ENCODE peak calls at places on chromosomes 2 and 18, in nine cellular contexts. One of them, this sample, is unnamed.

GRCh38 chr18:22670914-22671313 is 253.2 kb upstream of the CTAGE1 start:
- DNase-seq in ovary: no peak
- DNase-seq in IMR-90: peak
- DNase-seq in A549: no peak
- DNase-seq in endothelial cell of umbilical vein: no peak
- DNase-seq in adrenal gland: no peak
- DNase-seq in H54: no peak
- DNase-seq in tibial nerve: no peak
- DNase-seq in HCT116: no peak
- DNase-seq in this sample: no peak

GRCh38 chr18:48951448-48952286 is 902 bp upstream of the SMAD7 start:
- DNase-seq in HCT116: no peak
- DNase-seq in endothelial cell of umbilical vein: peak
- DNase-seq in A549: no peak
- DNase-seq in ovary: peak
- DNase-seq in IMR-90: peak
- DNase-seq in adrenal gland: peak
- DNase-seq in tibial nerve: peak
- DNase-seq in H54: peak
- DNase-seq in this sample: peak

GRCh38 chr2:170394988-170395387 is 217.0 kb downstream of the MYO3B start:
- DNase-seq in HCT116: no peak
- DNase-seq in ovary: no peak
- DNase-seq in H54: no peak
- DNase-seq in endothelial cell of umbilical vein: no peak
- DNase-seq in IMR-90: no peak
- DNase-seq in A549: no peak
- DNase-seq in tibial nerve: no peak
- DNase-seq in adrenal gland: no peak
- DNase-seq in this sample: no peak

GRCh38 chr2:10161961-10162441 is 39.5 kb downstream of the RRM2 start:
- DNase-seq in ovary: no peak
- DNase-seq in tibial nerve: no peak
- DNase-seq in H54: no peak
- DNase-seq in IMR-90: no peak
- DNase-seq in adrenal gland: no peak
- DNase-seq in HCT116: no peak
- DNase-seq in A549: no peak
- DNase-seq in endothelial cell of umbilical vein: peak
- DNase-seq in this sample: no peak

GRCh38 chr2:72979896-72980295 is 62.6 kb downstream of the EMX1 start:
- DNase-seq in tibial nerve: no peak
- DNase-seq in HCT116: no peak
- DNase-seq in endothelial cell of umbilical vein: no peak
- DNase-seq in ovary: no peak
- DNase-seq in A549: no peak
- DNase-seq in H54: no peak
- DNase-seq in adrenal gland: no peak
- DNase-seq in IMR-90: no peak
- DNase-seq in this sample: no peak

GRCh38 chr18:49041677-49042570 is 91.2 kb upstream of the SMAD7 start:
- DNase-seq in tibial nerve: peak
- DNase-seq in ovary: no peak
- DNase-seq in adrenal gland: peak
- DNase-seq in A549: no peak
- DNase-seq in endothelial cell of umbilical vein: peak
- DNase-seq in HCT116: peak
- DNase-seq in H54: no peak
- DNase-seq in IMR-90: peak
- DNase-seq in this sample: no peak

GRCh38 chr2:8710951-8711350 is 29.1 kb downstream of the ID2 start:
- DNase-seq in ovary: no peak
- DNase-seq in H54: no peak
- DNase-seq in IMR-90: no peak
- DNase-seq in tibial nerve: no peak
- DNase-seq in endothelial cell of umbilical vein: no peak
- DNase-seq in adrenal gland: no peak
- DNase-seq in A549: no peak
- DNase-seq in HCT116: no peak
- DNase-seq in this sample: no peak

GRCh38 chr18:25326231-25327042 is 25.5 kb downstream of the ZNF521 start:
- DNase-seq in endothelial cell of umbilical vein: no peak
- DNase-seq in IMR-90: peak
- DNase-seq in H54: no peak
- DNase-seq in ovary: no peak
- DNase-seq in A549: no peak
- DNase-seq in adrenal gland: no peak
- DNase-seq in HCT116: no peak
- DNase-seq in tibial nerve: no peak
- DNase-seq in this sample: no peak

GRCh38 chr2:68255736-68256450 is 3.6 kb upstream of the PPP3R1 start:
- DNase-seq in ovary: no peak
- DNase-seq in HCT116: no peak
- DNase-seq in H54: peak
- DNase-seq in adrenal gland: no peak
- DNase-seq in tibial nerve: no peak
- DNase-seq in endothelial cell of umbilical vein: peak
- DNase-seq in IMR-90: peak
- DNase-seq in A549: no peak
- DNase-seq in this sample: no peak

GRCh38 chr2:33023732-33024301 is 77.1 kb downstream of the LTBP1 start:
- DNase-seq in ovary: no peak
- DNase-seq in HCT116: no peak
- DNase-seq in A549: no peak
- DNase-seq in endothelial cell of umbilical vein: no peak
- DNase-seq in H54: no peak
- DNase-seq in tibial nerve: no peak
- DNase-seq in IMR-90: peak
- DNase-seq in adrenal gland: no peak
- DNase-seq in this sample: no peak
- TF ChIP-seq POLR2A in ovary: no peak
- TF ChIP-seq POLR2A in HCT116: no peak
- TF ChIP-seq POLR2A in A549: no peak
- TF ChIP-seq POLR2A in endothelial cell of umbilical vein: no peak
- TF ChIP-seq POLR2A in H54: no peak
- TF ChIP-seq POLR2A in tibial nerve: no peak
- TF ChIP-seq POLR2A in IMR-90: no peak
- TF ChIP-seq POLR2A in adrenal gland: no peak
- TF ChIP-seq POLR2A in this sample: no peak

GRCh38 chr2:137966043-137966442 is 1.8 kb downstream of the HNMT start:
- DNase-seq in tibial nerve: no peak
- DNase-seq in HCT116: no peak
- DNase-seq in ovary: no peak
- DNase-seq in H54: no peak
- DNase-seq in A549: no peak
- DNase-seq in endothelial cell of umbilical vein: no peak
- DNase-seq in IMR-90: no peak
- DNase-seq in adrenal gland: no peak
- DNase-seq in this sample: no peak

GRCh38 chr2:137961602-137962001 is 2.7 kb upstream of the HNMT start:
- DNase-seq in tibial nerve: no peak
- DNase-seq in adrenal gland: no peak
- DNase-seq in endothelial cell of umbilical vein: no peak
- DNase-seq in ovary: no peak
- DNase-seq in H54: no peak
- DNase-seq in HCT116: no peak
- DNase-seq in A549: no peak
- DNase-seq in IMR-90: no peak
- DNase-seq in this sample: no peak

GRCh38 chr2:137963535-137964065 is 673 bp upstream of the HNMT start:
- DNase-seq in endothelial cell of umbilical vein: no peak
- DNase-seq in A549: no peak
- DNase-seq in tibial nerve: no peak
- DNase-seq in HCT116: no peak
- DNase-seq in IMR-90: no peak
- DNase-seq in H54: no peak
- DNase-seq in ovary: no peak
- DNase-seq in adrenal gland: no peak
- DNase-seq in this sample: no peak

GRCh38 chr2:137964859-137965459 is 686 bp downstream of the HNMT start:
- DNase-seq in HCT116: no peak
- DNase-seq in tibial nerve: no peak
- DNase-seq in IMR-90: no peak
- DNase-seq in ovary: no peak
- DNase-seq in adrenal gland: no peak
- DNase-seq in endothelial cell of umbilical vein: peak
- DNase-seq in A549: no peak
- DNase-seq in H54: no peak
- DNase-seq in this sample: no peak

GRCh38 chr2:137964066-137964858 is at the start of gene HNMT:
- DNase-seq in HCT116: no peak
- DNase-seq in A549: peak
- DNase-seq in ovary: peak
- DNase-seq in IMR-90: peak
- DNase-seq in H54: peak
- DNase-seq in adrenal gland: peak
- DNase-seq in endothelial cell of umbilical vein: peak
- DNase-seq in tibial nerve: peak
- DNase-seq in this sample: peak
- TF ChIP-seq POLR2A in HCT116: no peak
- TF ChIP-seq POLR2A in A549: no peak
- TF ChIP-seq POLR2A in ovary: no peak
- TF ChIP-seq POLR2A in IMR-90: no peak
- TF ChIP-seq POLR2A in H54: no peak
- TF ChIP-seq POLR2A in adrenal gland: no peak
- TF ChIP-seq POLR2A in endothelial cell of umbilical vein: peak
- TF ChIP-seq POLR2A in tibial nerve: no peak
- TF ChIP-seq POLR2A in this sample: no peak

GRCh38 chr2:74498500-74499268 is 719 bp downstream of the LBX2 start:
- DNase-seq in adrenal gland: no peak
- DNase-seq in H54: peak
- DNase-seq in ovary: no peak
- DNase-seq in A549: no peak
- DNase-seq in IMR-90: no peak
- DNase-seq in endothelial cell of umbilical vein: peak
- DNase-seq in tibial nerve: no peak
- DNase-seq in HCT116: no peak
- DNase-seq in this sample: no peak

GRCh38 chr2:74499940-74500577 is 656 bp upstream of the LBX2 start:
- DNase-seq in tibial nerve: no peak
- DNase-seq in adrenal gland: no peak
- DNase-seq in A549: no peak
- DNase-seq in endothelial cell of umbilical vein: no peak
- DNase-seq in ovary: no peak
- DNase-seq in H54: no peak
- DNase-seq in IMR-90: no peak
- DNase-seq in HCT116: no peak
- DNase-seq in this sample: no peak

GRCh38 chr2:74499269-74499939 is at the start of gene LBX2:
- DNase-seq in A549: no peak
- DNase-seq in IMR-90: no peak
- DNase-seq in adrenal gland: no peak
- DNase-seq in ovary: no peak
- DNase-seq in H54: no peak
- DNase-seq in endothelial cell of umbilical vein: no peak
- DNase-seq in HCT116: no peak
- DNase-seq in tibial nerve: no peak
- DNase-seq in this sample: no peak

GRCh38 chr2:74496997-74497776 is 2.2 kb downstream of the LBX2 start:
- DNase-seq in endothelial cell of umbilical vein: no peak
- DNase-seq in tibial nerve: no peak
- DNase-seq in A549: no peak
- DNase-seq in HCT116: no peak
- DNase-seq in H54: no peak
- DNase-seq in ovary: no peak
- DNase-seq in IMR-90: no peak
- DNase-seq in adrenal gland: no peak
- DNase-seq in this sample: no peak

DNA sequence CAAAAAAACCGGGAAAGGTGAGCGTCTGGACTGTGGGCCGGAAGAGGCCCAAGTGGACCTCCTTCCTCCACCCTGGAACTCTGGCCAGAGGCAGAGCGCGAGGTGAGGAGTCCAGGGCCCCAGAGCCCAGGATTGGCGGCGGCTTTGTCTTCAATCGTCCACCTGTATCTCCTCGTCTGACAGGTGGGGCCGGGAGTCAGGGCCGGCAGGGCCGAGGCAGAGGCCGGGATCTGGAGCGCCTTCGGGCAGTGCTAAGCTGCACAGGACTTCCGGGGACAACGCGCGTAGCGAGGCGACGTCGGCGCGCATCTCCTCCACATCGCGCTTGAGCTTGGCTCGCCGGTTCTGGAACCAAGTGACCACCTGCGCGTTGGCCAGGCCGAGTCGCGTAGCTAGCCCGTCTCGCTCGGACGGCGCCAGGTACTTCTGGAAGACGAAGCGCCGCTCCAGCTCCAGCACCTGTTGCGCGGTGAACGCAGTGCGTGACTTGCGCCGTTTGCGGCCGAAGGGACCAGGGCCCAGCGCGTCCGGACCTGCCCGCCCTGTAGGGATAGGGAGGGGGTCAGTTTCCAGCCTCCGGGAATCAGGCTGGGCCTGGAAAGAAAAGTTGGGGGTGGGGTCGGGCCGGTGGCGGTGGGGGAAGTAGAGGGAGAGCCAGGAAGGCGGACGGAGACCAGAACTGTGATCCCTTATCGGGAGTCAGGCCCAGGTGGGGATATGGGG is 1.5 kb downstream of the LBX2 start:
- DNase-seq in HCT116: no peak
- DNase-seq in adrenal gland: no peak
- DNase-seq in ovary: no peak
- DNase-seq in IMR-90: no peak
- DNase-seq in H54: no peak
- DNase-seq in endothelial cell of umbilical vein: no peak
- DNase-seq in A549: no peak
- DNase-seq in tibial nerve: no peak
- DNase-seq in this sample: no peak
- TF ChIP-seq POLR2A in HCT116: no peak
- TF ChIP-seq POLR2A in adrenal gland: no peak
- TF ChIP-seq POLR2A in ovary: no peak
- TF ChIP-seq POLR2A in IMR-90: no peak
- TF ChIP-seq POLR2A in H54: no peak
- TF ChIP-seq POLR2A in endothelial cell of umbilical vein: no peak
- TF ChIP-seq POLR2A in A549: no peak
- TF ChIP-seq POLR2A in tibial nerve: no peak
- TF ChIP-seq POLR2A in this sample: no peak

DNA sequence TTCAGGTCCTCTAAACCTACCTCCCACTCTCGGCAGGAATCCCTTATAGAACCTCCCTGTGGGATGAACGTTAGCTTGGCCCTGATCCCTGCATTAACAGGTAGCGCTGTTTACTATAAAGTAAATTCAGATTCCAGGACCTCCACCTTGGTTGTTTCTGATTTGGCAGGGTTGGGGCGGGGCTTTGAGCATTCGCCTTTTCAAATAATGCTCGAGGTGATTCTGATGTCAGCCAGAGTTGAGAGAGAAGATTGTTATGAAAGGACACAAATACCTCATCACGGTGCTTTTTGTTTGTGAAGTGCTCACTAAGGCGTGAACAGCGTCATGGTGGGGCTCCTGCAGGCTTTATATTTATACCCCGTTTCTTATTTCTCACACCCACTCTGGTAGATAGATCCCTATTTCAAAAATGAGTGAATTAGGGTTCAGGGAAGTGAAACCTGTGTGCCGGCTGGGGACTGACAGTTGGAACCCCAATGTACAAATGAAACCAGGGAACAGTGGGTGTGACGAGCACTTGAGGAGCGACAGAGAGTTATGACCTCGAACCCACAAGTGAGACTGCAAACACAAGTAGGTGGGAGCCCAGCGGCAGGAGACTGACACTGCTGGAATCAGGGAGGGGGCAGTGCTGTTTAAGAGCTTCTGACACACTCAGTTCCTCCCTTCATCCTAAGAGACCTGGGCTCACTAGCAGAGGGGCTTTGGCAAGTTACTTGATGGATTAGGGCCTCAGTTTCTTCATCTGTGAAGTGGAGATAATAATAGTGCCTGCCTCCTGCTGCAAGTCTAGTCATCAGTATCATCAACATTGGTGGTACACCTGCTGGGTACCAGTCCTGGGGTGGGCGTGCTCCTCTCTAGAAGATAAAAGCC is 14.3 kb upstream of the CXCR4 start:
- DNase-seq in IMR-90: no peak
- DNase-seq in tibial nerve: no peak
- DNase-seq in H54: no peak
- DNase-seq in ovary: no peak
- DNase-seq in endothelial cell of umbilical vein: no peak
- DNase-seq in A549: no peak
- DNase-seq in HCT116: no peak
- DNase-seq in adrenal gland: no peak
- DNase-seq in this sample: no peak
- TF ChIP-seq POLR2A in IMR-90: no peak
- TF ChIP-seq POLR2A in tibial nerve: no peak
- TF ChIP-seq POLR2A in H54: no peak
- TF ChIP-seq POLR2A in ovary: no peak
- TF ChIP-seq POLR2A in endothelial cell of umbilical vein: no peak
- TF ChIP-seq POLR2A in A549: no peak
- TF ChIP-seq POLR2A in HCT116: no peak
- TF ChIP-seq POLR2A in adrenal gland: no peak
- TF ChIP-seq POLR2A in this sample: no peak